ENCODE peak calls at places on chromosomes 7 and 10, in six cellular contexts. D is heart left ventricle, M is A549, V is left ventricle myocardium inferior, R is AG04450, Z is bronchial epithelial cell. B is an unnamed sample.

GRCh38 chr7:84041649-84042048 is 152.9 kb downstream of the SEMA3A start:
- DNase-seq in D (no peak), M (no peak), V (no peak), R (no peak), Z (no peak), B (no peak)

GRCh38 chr7:52017802-52018679 is 701.4 kb upstream of the COBL start:
- DNase-seq in D (no peak), M (peak), V (no peak), R (no peak), Z (no peak), B (no peak)

GRCh38 chr7:128322040-128322643 is 21.6 kb downstream of the RBM28 start:
- DNase-seq in D (no peak), M (peak), V (no peak), R (no peak), Z (peak), B (no peak)

GRCh38 chr7:114819629-114820362 is 102.1 kb upstream of the MDFIC start:
- DNase-seq in D (no peak), M (peak), V (no peak), R (peak), Z (peak), B (peak)

GRCh38 chr10:12638103-12638502 is 288.8 kb downstream of the CAMK1D start:
- DNase-seq in D (no peak), M (peak), V (no peak), R (peak), Z (no peak), B (no peak)

GRCh38 chr7:22675917-22676343 is 51.1 kb upstream of the IL6 start:
- DNase-seq in D (no peak), M (no peak), V (no peak), R (peak), Z (no peak), B (no peak)

GRCh38 chr10:48232717-48233447 is 41.6 kb downstream of the FRMPD2 start:
- DNase-seq in D (no peak), M (no peak), V (no peak), R (no peak), Z (no peak), B (no peak)

GRCh38 chr7:98771519-98772241 is 98.1 kb downstream of the TMEM130 start:
- DNase-seq in D (peak), M (no peak), V (peak), R (peak), Z (peak), B (peak)

GRCh38 chr7:142752376-142753225 is 3.3 kb downstream of the PRSS1 start:
- DNase-seq in D (no peak), M (no peak), V (no peak), R (no peak), Z (no peak), B (no peak)

GRCh38 chr7:147376152-147376551 is 1214.4 kb upstream of the C7orf33 start:
- DNase-seq in D (no peak), M (no peak), V (no peak), R (no peak), Z (no peak), B (no peak)

GRCh38 chr10:126153686-126154628 is 234.3 kb downstream of the ADAM12 start:
- DNase-seq in D (no peak), M (no peak), V (no peak), R (no peak), Z (no peak), B (no peak)

GRCh38 chr10:78139336-78139735 is 105.7 kb downstream of the RPS24 start:
- DNase-seq in D (no peak), M (no peak), V (no peak), R (no peak), Z (no peak), B (no peak)

GRCh38 chr7:81664304-81664703 is 105.5 kb downstream of the HGF start:
- DNase-seq in D (no peak), M (no peak), V (no peak), R (no peak), Z (no peak), B (no peak)

GRCh38 chr7:70660819-70661191 is 471.1 kb upstream of the GALNT17 start:
- DNase-seq in D (no peak), M (no peak), V (no peak), R (no peak), Z (no peak), B (no peak)

GRCh38 chr10:34801066-34801738 is 13.9 kb downstream of the PARD3 start:
- DNase-seq in D (no peak), M (no peak), V (no peak), R (no peak), Z (peak), B (no peak)

GRCh38 chr7:123865517-123866117 is 20.6 kb downstream of the HYAL4 start:
- DNase-seq in D (peak), M (peak), V (no peak), R (peak), Z (peak), B (no peak)

GRCh38 chr10:42680267-42680666 is 41.9 kb upstream of the ZNF33B start:
- DNase-seq in D (no peak), M (no peak), V (no peak), R (no peak), Z (no peak), B (no peak)

GRCh38 chr10:5643356-5643755 is 23.0 kb downstream of the ASB13 start:
- DNase-seq in D (no peak), M (no peak), V (no peak), R (no peak), Z (no peak), B (no peak)

GRCh38 chr10:11720260-11720741 is 21.9 kb upstream of the ECHDC3 start:
- DNase-seq in D (no peak), M (no peak), V (no peak), R (no peak), Z (no peak), B (no peak)

GRCh38 chr10:22550732-22551131 is 163.6 kb downstream of the PIP4K2A start:
- DNase-seq in D (no peak), M (peak), V (peak), R (no peak), Z (peak), B (no peak)

GRCh38 chr10:71912431-71912830 is 51.8 kb upstream of the CHST3 start:
- DNase-seq in D (no peak), M (peak), V (no peak), R (no peak), Z (peak), B (no peak)

GRCh38 chr10:123645615-123646014 is 20.5 kb upstream of the GPR26 start:
- DNase-seq in D (no peak), M (no peak), V (no peak), R (no peak), Z (no peak), B (no peak)

GRCh38 chr7:94295805-94296204 is 98.9 kb upstream of the COL1A2 start:
- DNase-seq in D (no peak), M (peak), V (no peak), R (peak), Z (peak), B (no peak)

GRCh38 chr10:36468620-36469019 is 656.8 kb upstream of the ANKRD30A start:
- DNase-seq in D (no peak), M (no peak), V (no peak), R (no peak), Z (peak), B (no peak)

GRCh38 chr10:60894816-60895215 is 49.2 kb downstream of the RHOBTB1 start:
- DNase-seq in D (no peak), M (peak), V (no peak), R (no peak), Z (peak), B (no peak)

GRCh38 chr7:38321515-38321944 is 48.1 kb upstream of the TARP start:
- DNase-seq in D (no peak), M (no peak), V (no peak), R (peak), Z (peak), B (peak)

GRCh38 chr7:81467964-81468363 is 301.9 kb downstream of the HGF start:
- DNase-seq in D (no peak), M (no peak), V (no peak), R (no peak), Z (no peak), B (no peak)

GRCh38 chr7:115634633-115635032 is 395.9 kb downstream of the TFEC start:
- DNase-seq in D (no peak), M (peak), V (no peak), R (no peak), Z (peak), B (no peak)

GRCh38 chr10:24722676-24723385 is 856 bp downstream of the ARHGAP21 start:
- DNase-seq in D (peak), M (peak), V (peak), R (no peak), Z (no peak), B (no peak)

GRCh38 chr7:1092806-1093505 is 5.0 kb downstream of the GPER1 start:
- DNase-seq in D (no peak), M (no peak), V (no peak), R (no peak), Z (no peak), B (no peak)

GRCh38 chr7:151254316-151254715 is 5.8 kb upstream of the SMARCD3 start:
- DNase-seq in D (no peak), M (no peak), V (no peak), R (no peak), Z (no peak), B (no peak)

GRCh38 chr7:17305387-17306171 is 7.1 kb downstream of the AHR start:
- DNase-seq in D (no peak), M (no peak), V (no peak), R (no peak), Z (no peak), B (no peak)

GRCh38 chr7:17304926-17305325 is 6.5 kb downstream of the AHR start:
- DNase-seq in D (no peak), M (peak), V (no peak), R (peak), Z (peak), B (peak)

GRCh38 chr7:17300012-17300411 is 1.6 kb downstream of the AHR start:
- DNase-seq in D (no peak), M (no peak), V (no peak), R (no peak), Z (peak), B (no peak)

GRCh38 chr7:17301491-17302101 is 3.1 kb downstream of the AHR start:
- DNase-seq in D (peak), M (peak), V (no peak), R (no peak), Z (peak), B (no peak)

GRCh38 chr7:17302575-17303142 is 4.2 kb downstream of the AHR start:
- DNase-seq in D (no peak), M (no peak), V (no peak), R (no peak), Z (peak), B (no peak)
- H3K4me3 ChIP-seq in D (peak), M (no peak), V (peak), R (no peak), Z (peak), B (no peak)

DNA sequence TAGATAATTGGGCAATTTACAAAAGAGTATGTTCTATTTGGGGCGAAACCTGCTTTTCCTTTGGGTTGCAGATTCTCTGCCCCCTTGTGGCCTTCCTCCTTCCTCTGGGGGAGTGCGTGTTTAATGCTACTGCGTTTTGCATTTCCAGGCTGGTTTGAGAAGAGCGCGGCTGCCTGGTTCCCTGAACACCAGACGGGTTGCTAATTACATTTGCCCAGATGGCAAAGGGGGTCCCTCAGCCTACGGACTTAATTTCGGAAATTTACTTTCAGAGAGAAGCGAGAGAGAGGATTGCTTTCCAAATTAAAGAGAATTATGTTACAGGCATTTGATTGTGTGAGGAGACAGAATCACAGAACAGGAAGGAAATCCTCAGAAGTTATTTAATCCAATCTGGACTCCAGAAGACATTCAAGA is 91.9 kb upstream of the JAZF1 start:
- DNase-seq in D (peak), M (peak), V (peak), R (peak), Z (peak), B (peak)
- TF ChIP-seq CTCF in D (peak), M (peak), V (peak), R (peak), Z (peak), B (peak)

GRCh38 chr7:50327443-50327842 is 22.9 kb downstream of the IKZF1 start:
- DNase-seq in D (no peak), M (no peak), V (no peak), R (no peak), Z (no peak), B (no peak)
- H3K4me3 ChIP-seq in D (no peak), M (no peak), V (no peak), R (no peak), Z (no peak), B (no peak)

DNA sequence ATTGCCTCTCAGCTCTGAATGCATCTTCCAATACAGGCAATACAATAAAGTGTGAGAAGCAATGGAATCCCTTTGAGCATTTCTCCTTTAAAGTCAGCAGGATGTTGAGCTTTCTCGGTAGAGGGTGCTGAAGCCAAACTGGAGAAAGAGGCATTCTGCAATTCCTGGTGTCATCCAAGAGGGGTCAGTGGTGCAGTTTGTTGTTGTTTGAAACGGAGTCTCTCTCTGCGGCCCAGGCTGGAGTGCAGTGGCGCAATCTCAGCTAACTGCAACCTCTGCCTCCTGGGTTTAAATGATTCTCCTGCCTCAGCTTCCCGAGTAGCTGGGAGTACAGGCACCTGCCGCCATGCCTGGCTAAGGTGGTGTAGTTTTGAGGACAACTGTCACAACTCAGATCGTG is 486.5 kb downstream of the CALN1 start:
- DNase-seq in D (no peak), M (peak), V (no peak), R (no peak), Z (no peak), B (no peak)
- TF ChIP-seq CTCF in D (no peak), M (no peak), V (no peak), R (no peak), Z (no peak), B (peak)

GRCh38 chr10:62019013-62019684 is 117.7 kb downstream of the ARID5B start:
- DNase-seq in D (no peak), M (no peak), V (no peak), R (no peak), Z (peak), B (no peak)
- H3K4me3 ChIP-seq in D (no peak), M (no peak), V (no peak), R (no peak), Z (no peak), B (no peak)

DNA sequence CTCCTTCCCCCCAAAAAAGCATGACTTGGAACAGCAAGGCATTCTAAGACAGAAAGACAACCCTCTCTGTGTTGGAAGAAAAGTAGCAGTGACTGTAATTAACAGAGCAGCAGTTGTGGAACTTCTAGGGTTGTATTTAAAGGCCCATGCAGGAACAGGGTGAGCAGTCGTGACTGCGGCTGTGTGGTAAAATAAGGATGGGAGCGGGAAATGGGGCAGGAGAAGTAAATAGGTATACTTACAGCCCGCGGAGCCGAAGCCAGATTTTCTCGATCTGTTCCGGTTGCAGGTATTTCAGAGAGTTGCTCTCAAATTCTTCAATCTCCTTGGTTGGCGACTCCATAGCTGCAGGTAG is 179 bp downstream of the PDE1C start:
- DNase-seq in D (no peak), M (no peak), V (no peak), R (no peak), Z (no peak), B (no peak)
- TF ChIP-seq CTCF in D (no peak), M (no peak), V (no peak), R (no peak), Z (no peak), B (no peak)

GRCh38 chr10:79351332-79351731 is 4.1 kb downstream of the PPIF start:
- DNase-seq in D (no peak), M (no peak), V (no peak), R (no peak), Z (no peak), B (no peak)

GRCh38 chr10:79350407-79351154 is 3.3 kb downstream of the PPIF start:
- DNase-seq in D (no peak), M (no peak), V (no peak), R (no peak), Z (no peak), B (no peak)

GRCh38 chr10:79353000-79353406 is 5.7 kb downstream of the PPIF start:
- DNase-seq in D (no peak), M (no peak), V (no peak), R (no peak), Z (no peak), B (no peak)

GRCh38 chr10:79353726-79354125 is 6.5 kb downstream of the PPIF start:
- DNase-seq in D (no peak), M (no peak), V (no peak), R (no peak), Z (no peak), B (no peak)

DNA sequence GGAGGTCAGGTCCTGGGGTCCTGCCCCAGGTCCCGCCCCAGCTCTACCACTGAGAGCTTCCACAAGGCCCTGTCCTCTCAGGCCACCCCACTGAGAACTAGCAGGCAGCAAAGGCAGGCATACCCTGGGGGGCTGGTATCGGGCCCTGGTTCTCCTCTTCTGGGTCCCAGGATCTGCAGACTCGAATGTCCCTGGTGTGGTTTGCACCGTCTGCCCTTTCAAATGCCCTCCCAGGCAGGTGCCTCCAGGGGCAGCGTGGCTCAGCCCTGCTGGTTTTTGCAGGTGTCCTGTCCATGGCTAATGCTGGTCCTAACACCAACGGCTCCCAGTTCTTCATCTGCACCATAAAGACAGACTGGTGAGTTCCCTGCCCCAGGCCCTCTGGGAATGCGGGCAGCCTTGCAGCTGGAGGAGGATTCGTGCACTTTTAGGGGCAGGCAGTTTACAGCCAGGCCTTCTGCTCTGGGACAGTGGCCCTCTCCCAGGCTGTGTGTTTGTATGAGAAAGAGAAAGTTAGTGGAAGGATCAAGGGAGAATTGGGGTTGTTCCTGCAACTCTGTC is 4.8 kb downstream of the PPIF start:
- DNase-seq in D (no peak), M (no peak), V (no peak), R (no peak), Z (no peak), B (no peak)
- H3K4me3 ChIP-seq in D (no peak), M (no peak), V (no peak), R (no peak), Z (no peak), B (no peak)